ENCODE peak calls at places on chromosomes 11 and 22, in nine cellular contexts. H is fibroblast of lung, A is dorsolateral prefrontal cortex, V is ovary, E is cardiac fibroblast, T is fibroblast of mammary gland, N is nephron progenitor cell, J is SK-N-SH, Y is OCI-LY7. Z is an unnamed sample.
A peak's percentile ranks its signal among the peaks of the same experiment; 100 is the strongest.

GRCh38 chr11:126500981-126501380 is 145.5 kb downstream of the ST3GAL4 start:
- DNase-seq in H (no peak), A (no peak), V (no peak), E (no peak), T (no peak), N (no peak), J (no peak), Y (no peak), Z (no peak)

GRCh38 chr22:49667236-49667635 is 160.4 kb downstream of the BRD1 start:
- DNase-seq in H (no peak), A (no peak), V (no peak), E (peak; percentile 1), T (no peak), N (no peak), J (no peak), Y (peak; percentile 37), Z (no peak)

GRCh38 chr11:119147604-119148333 is 1.1 kb upstream of the ABCG4 start:
- DNase-seq in H (no peak), A (peak; percentile 76), V (no peak), E (no peak), T (no peak), N (no peak), J (no peak), Y (peak; percentile 50), Z (no peak)

GRCh38 chr11:90343670-90344069 is 120.8 kb upstream of the CHORDC1 start:
- DNase-seq in H (no peak), A (no peak), V (no peak), E (no peak), T (no peak), N (no peak), J (no peak), Y (no peak), Z (no peak)

GRCh38 chr11:933936-934335 is 8.3 kb downstream of the AP2A2 start:
- DNase-seq in H (no peak), A (no peak), V (no peak), E (no peak), T (no peak), N (no peak), J (no peak), Y (no peak), Z (no peak)

GRCh38 chr11:46308632-46309419 is 31.4 kb downstream of the CREB3L1 start:
- DNase-seq in H (peak; percentile 55), A (peak; percentile 34), V (peak; percentile 68), E (peak; percentile 79), T (peak; percentile 70), N (peak; percentile 84), J (peak; percentile 92), Y (peak; percentile 70), Z (no peak)

GRCh38 chr11:27618591-27618990 is 81.7 kb downstream of the BDNF start:
- DNase-seq in H (no peak), A (no peak), V (no peak), E (no peak), T (peak; percentile 4), N (no peak), J (no peak), Y (no peak), Z (no peak)

GRCh38 chr11:132357811-132358572 is 987.6 kb downstream of the NTM start:
- DNase-seq in H (no peak), A (no peak), V (no peak), E (no peak), T (no peak), N (no peak), J (no peak), Y (no peak), Z (no peak)

GRCh38 chr11:128207861-128208321 is 379.5 kb downstream of the ETS1 start:
- DNase-seq in H (peak; percentile 97), A (no peak), V (no peak), E (peak; percentile 99), T (peak; percentile 99), N (no peak), J (no peak), Y (no peak), Z (peak; percentile 44)

GRCh38 chr11:70203749-70204465 is 811 bp downstream of the FADD start:
- DNase-seq in H (peak; percentile 87), A (no peak), V (peak; percentile 61), E (peak; percentile 82), T (peak; percentile 92), N (peak; percentile 40), J (peak; percentile 50), Y (peak; percentile 75), Z (peak; percentile 46)

GRCh38 chr11:91731051-91731450 is 493.6 kb upstream of the FAT3 start:
- DNase-seq in H (no peak), A (no peak), V (no peak), E (no peak), T (no peak), N (no peak), J (no peak), Y (no peak), Z (no peak)

GRCh38 chr11:91761406-91762027 is 463.1 kb upstream of the FAT3 start:
- DNase-seq in H (no peak), A (no peak), V (no peak), E (no peak), T (no peak), N (peak; percentile 6), J (peak; percentile 12), Y (no peak), Z (no peak)

GRCh38 chr22:36765131-36765942 is 10.6 kb downstream of the IFT27 start:
- DNase-seq in H (no peak), A (no peak), V (no peak), E (no peak), T (no peak), N (no peak), J (no peak), Y (no peak), Z (no peak)

GRCh38 chr11:2143652-2144548 is 4.7 kb upstream of the IGF2 start:
- DNase-seq in H (no peak), A (no peak), V (no peak), E (no peak), T (no peak), N (peak; percentile 49), J (no peak), Y (no peak), Z (no peak)

GRCh38 chr22:39908737-39909136 is 7.9 kb downstream of the GRAP2 start:
- DNase-seq in H (peak; percentile 17), A (no peak), V (no peak), E (no peak), T (peak; percentile 54), N (no peak), J (no peak), Y (no peak), Z (no peak)

GRCh38 chr11:20638074-20638473 is 31.3 kb upstream of the NELL1 start:
- DNase-seq in H (no peak), A (no peak), V (no peak), E (no peak), T (no peak), N (no peak), J (no peak), Y (no peak), Z (no peak)

GRCh38 chr11:14500181-14500651 is 605 bp upstream of the COPB1 start:
- DNase-seq in H (peak; percentile 62), A (no peak), V (peak; percentile 23), E (peak; percentile 59), T (peak; percentile 63), N (peak; percentile 14), J (peak; percentile 48), Y (peak; percentile 71), Z (no peak)

DNA sequence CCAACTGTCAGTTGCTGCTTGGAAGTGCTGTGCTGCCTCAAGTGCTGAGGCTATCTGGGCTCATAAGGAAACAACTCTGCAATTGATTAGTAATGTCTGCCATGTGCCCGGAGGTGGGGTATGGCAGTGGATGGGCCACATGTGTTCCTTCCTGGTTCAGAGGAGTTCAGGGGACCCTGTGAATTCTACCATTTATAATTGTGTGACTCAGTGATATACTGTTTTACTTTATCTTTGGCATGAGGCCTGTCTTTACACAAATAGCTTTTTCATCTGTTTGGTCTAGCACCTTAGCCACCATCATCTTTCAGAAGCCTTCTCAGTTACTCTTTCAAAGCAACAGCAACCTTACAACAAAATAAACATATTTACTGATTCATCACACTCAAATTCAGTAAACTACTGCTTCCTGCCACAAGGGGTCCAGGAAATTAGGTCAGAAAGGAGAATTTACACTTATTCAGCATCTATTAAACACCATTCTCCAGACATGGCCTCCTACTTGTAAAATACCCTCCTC is 20.9 kb downstream of the DKK3 start:
- DNase-seq in H (peak; percentile 89), A (no peak), V (no peak), E (peak; percentile 55), T (peak; percentile 54), N (no peak), J (no peak), Y (peak; percentile 5), Z (no peak)
- TF ChIP-seq CTCF in H (peak; percentile 48), A (peak; percentile 25), V (no peak), E (peak; percentile 52), T (peak; percentile 51), N (peak; percentile 35), J (peak; percentile 58), Y (peak; percentile 61), Z (peak; percentile 58)

GRCh38 chr22:31036671-31037550 is 44.2 kb upstream of the SMTN start:
- DNase-seq in H (peak; percentile 33), A (no peak), V (no peak), E (peak; percentile 49), T (peak; percentile 57), N (no peak), J (no peak), Y (no peak), Z (no peak)
- TF ChIP-seq CTCF in H (no peak), A (no peak), V (no peak), E (peak; percentile 18), T (peak; percentile 8), N (no peak), J (no peak), Y (peak; percentile 20), Z (peak; percentile 24)

GRCh38 chr11:61827573-61828378 is at the start of gene FADS2:
- DNase-seq in H (peak; percentile 98), A (peak; percentile 87), V (peak; percentile 84), E (peak; percentile 98), T (peak; percentile 95), N (peak; percentile 94), J (peak; percentile 93), Y (no peak), Z (peak; percentile 80)
- TF ChIP-seq CTCF in H (no peak), A (no peak), V (no peak), E (no peak), T (no peak), N (no peak), J (no peak), Y (no peak), Z (peak; percentile 3)

GRCh38 chr22:47284822-47285221 is 522.4 kb downstream of the TBC1D22A start:
- DNase-seq in H (no peak), A (no peak), V (no peak), E (no peak), T (no peak), N (no peak), J (no peak), Y (no peak), Z (no peak)

GRCh38 chr22:47287516-47287915 is 525.1 kb downstream of the TBC1D22A start:
- DNase-seq in H (no peak), A (no peak), V (no peak), E (no peak), T (no peak), N (no peak), J (no peak), Y (no peak), Z (no peak)

GRCh38 chr22:47284360-47284759 is 521.9 kb downstream of the TBC1D22A start:
- DNase-seq in H (no peak), A (no peak), V (no peak), E (no peak), T (no peak), N (no peak), J (no peak), Y (no peak), Z (no peak)

GRCh38 chr22:47286590-47286989 is 524.1 kb downstream of the TBC1D22A start:
- DNase-seq in H (no peak), A (no peak), V (no peak), E (no peak), T (no peak), N (no peak), J (no peak), Y (no peak), Z (no peak)

GRCh38 chr22:47285981-47286380 is 523.5 kb downstream of the TBC1D22A start:
- DNase-seq in H (no peak), A (no peak), V (no peak), E (no peak), T (no peak), N (no peak), J (no peak), Y (no peak), Z (no peak)
- TF ChIP-seq CTCF in H (no peak), A (no peak), V (no peak), E (no peak), T (no peak), N (no peak), J (no peak), Y (no peak), Z (no peak)

Z was measured in AG04450.